ENCODE peak calls at places on chromosomes 4 and X, in ten cellular contexts. U, I, Z, T, R, O, J, V, F and K are unnamed samples.

GRCh38 chr4:1208266-1208961 is 36.0 kb upstream of the SPON2 start:
- DNase-seq in U (peak), I (no peak), Z (no peak), T (no peak), R (no peak), O (peak), J (peak), V (peak), F (no peak), K (no peak)

GRCh38 chrX:22081475-22082092 is 49.5 kb downstream of the PHEX start:
- DNase-seq in U (peak), I (no peak), Z (peak), T (peak), R (peak), O (peak), J (peak), V (peak), F (peak), K (no peak)

GRCh38 chrX:7117587-7117986 is 29.9 kb upstream of the STS start:
- DNase-seq in U (no peak), I (no peak), Z (no peak), T (no peak), R (no peak), O (no peak), J (no peak), V (no peak), F (no peak), K (no peak)

GRCh38 chrX:66050140-66050569 is 10.3 kb upstream of the VSIG4 start:
- DNase-seq in U (no peak), I (no peak), Z (no peak), T (no peak), R (no peak), O (no peak), J (no peak), V (peak), F (no peak), K (no peak)

GRCh38 chr4:31104033-31104432 is 383.9 kb downstream of the PCDH7 start:
- DNase-seq in U (no peak), I (no peak), Z (no peak), T (no peak), R (no peak), O (no peak), J (no peak), V (no peak), F (peak), K (no peak)

GRCh38 chr4:68693325-68694075 is 23.0 kb upstream of the UGT2B15 start:
- DNase-seq in U (no peak), I (no peak), Z (no peak), T (no peak), R (no peak), O (no peak), J (no peak), V (no peak), F (no peak), K (no peak)

GRCh38 chr4:3485011-3485881 is 22.1 kb downstream of the DOK7 start:
- DNase-seq in U (no peak), I (no peak), Z (no peak), T (no peak), R (no peak), O (no peak), J (no peak), V (peak), F (no peak), K (no peak)

GRCh38 chr4:9963328-9963727 is 58.0 kb downstream of the SLC2A9 start:
- DNase-seq in U (no peak), I (no peak), Z (no peak), T (peak), R (no peak), O (no peak), J (no peak), V (no peak), F (no peak), K (no peak)

GRCh38 chrX:153595859-153596857 is 2.8 kb downstream of the CCNQ start:
- DNase-seq in U (no peak), I (no peak), Z (no peak), T (no peak), R (no peak), O (no peak), J (no peak), V (no peak), F (no peak), K (no peak)

GRCh38 chrX:30282527-30282926 is 26.7 kb downstream of the NR0B1 start:
- DNase-seq in U (no peak), I (no peak), Z (peak), T (no peak), R (peak), O (no peak), J (no peak), V (no peak), F (peak), K (no peak)

GRCh38 chr4:69054578-69055200 is 41.6 kb upstream of the UGT2B7 start:
- DNase-seq in U (peak), I (no peak), Z (peak), T (peak), R (peak), O (no peak), J (no peak), V (no peak), F (peak), K (no peak)

GRCh38 chrX:53086464-53086863 is 4.3 kb downstream of the TSPYL2 start:
- DNase-seq in U (peak), I (no peak), Z (no peak), T (no peak), R (no peak), O (peak), J (no peak), V (peak), F (no peak), K (peak)

GRCh38 chr4:183182873-183183725 is 84.0 kb downstream of the WWC2 start:
- DNase-seq in U (no peak), I (no peak), Z (peak), T (peak), R (peak), O (peak), J (no peak), V (no peak), F (peak), K (no peak)

GRCh38 chrX:26562156-26562555 is 346.2 kb downstream of the MAGEB5 start:
- DNase-seq in U (no peak), I (no peak), Z (no peak), T (no peak), R (no peak), O (no peak), J (no peak), V (no peak), F (no peak), K (no peak)

GRCh38 chrX:141902366-141902765 is 1.3 kb upstream of the MAGEC1 start:
- DNase-seq in U (no peak), I (no peak), Z (no peak), T (no peak), R (no peak), O (no peak), J (no peak), V (no peak), F (no peak), K (no peak)

GRCh38 chr4:139144161-139144859 is 32.7 kb downstream of the ELF2 start:
- DNase-seq in U (peak), I (no peak), Z (no peak), T (no peak), R (no peak), O (peak), J (no peak), V (peak), F (peak), K (no peak)

GRCh38 chr4:3644849-3645627 is 112.8 kb upstream of the LRPAP1 start:
- DNase-seq in U (no peak), I (no peak), Z (no peak), T (no peak), R (peak), O (peak), J (no peak), V (no peak), F (no peak), K (no peak)

GRCh38 chrX:106621836-106622235 is 10.1 kb downstream of the RADX start:
- DNase-seq in U (no peak), I (no peak), Z (no peak), T (no peak), R (no peak), O (no peak), J (no peak), V (no peak), F (no peak), K (no peak)

GRCh38 chr4:85005865-85006377 is 39.4 kb upstream of the WDFY3 start:
- DNase-seq in U (no peak), I (no peak), Z (peak), T (no peak), R (no peak), O (peak), J (no peak), V (no peak), F (peak), K (no peak)

GRCh38 chr4:111959202-111959601 is 186.1 kb upstream of the FAM241A start:
- DNase-seq in U (no peak), I (no peak), Z (peak), T (peak), R (peak), O (no peak), J (no peak), V (no peak), F (peak), K (no peak)

GRCh38 chrX:45164021-45164621 is 36.6 kb downstream of the DIPK2B start:
- DNase-seq in U (peak), I (no peak), Z (peak), T (no peak), R (no peak), O (peak), J (no peak), V (no peak), F (no peak), K (peak)

GRCh38 chr4:43352859-43353258 is 460.3 kb downstream of the GRXCR1 start:
- DNase-seq in U (no peak), I (no peak), Z (no peak), T (no peak), R (no peak), O (no peak), J (no peak), V (no peak), F (no peak), K (no peak)

GRCh38 chrX:119516157-119516702 is 48.0 kb downstream of the SLC25A5 start:
- DNase-seq in U (peak), I (no peak), Z (peak), T (peak), R (peak), O (peak), J (no peak), V (peak), F (peak), K (no peak)

GRCh38 chr4:113837397-113837796 is 75.9 kb upstream of the CAMK2D start:
- DNase-seq in U (no peak), I (no peak), Z (peak), T (no peak), R (peak), O (no peak), J (no peak), V (no peak), F (peak), K (no peak)

GRCh38 chr4:1226167-1226514 is 22.8 kb downstream of the CTBP1 start:
- DNase-seq in U (no peak), I (no peak), Z (no peak), T (no peak), R (no peak), O (peak), J (no peak), V (no peak), F (no peak), K (no peak)

GRCh38 chr4:73976716-73977115 is 5.1 kb downstream of the PF4 start:
- DNase-seq in U (no peak), I (no peak), Z (no peak), T (no peak), R (no peak), O (no peak), J (no peak), V (no peak), F (peak), K (no peak)

GRCh38 chrX:125308653-125309052 is 11.0 kb upstream of the TEX13C start:
- DNase-seq in U (no peak), I (no peak), Z (no peak), T (no peak), R (no peak), O (no peak), J (no peak), V (no peak), F (no peak), K (no peak)

GRCh38 chrX:136318166-136318565 is 17.4 kb downstream of the ADGRG4 start:
- DNase-seq in U (no peak), I (no peak), Z (no peak), T (no peak), R (no peak), O (no peak), J (no peak), V (no peak), F (no peak), K (no peak)

GRCh38 chrX:148574247-148574973 is 74.0 kb downstream of the AFF2 start:
- DNase-seq in U (no peak), I (no peak), Z (no peak), T (no peak), R (no peak), O (no peak), J (no peak), V (no peak), F (no peak), K (no peak)

GRCh38 chrX:384861-385260 is 1.8 kb downstream of the PPP2R3B start:
- DNase-seq in U (no peak), I (no peak), Z (no peak), T (no peak), R (no peak), O (no peak), J (no peak), V (no peak), F (no peak), K (no peak)

GRCh38 chrX:66602381-66602938 is 36.4 kb downstream of the EDA2R start:
- DNase-seq in U (no peak), I (no peak), Z (no peak), T (peak), R (no peak), O (no peak), J (no peak), V (no peak), F (no peak), K (no peak)

GRCh38 chr4:94801016-94801415 is 43.3 kb downstream of the BMPR1B start:
- DNase-seq in U (no peak), I (no peak), Z (no peak), T (no peak), R (no peak), O (no peak), J (no peak), V (no peak), F (no peak), K (no peak)

GRCh38 chrX:39855748-39856129 is 242.0 kb downstream of the BCOR start:
- DNase-seq in U (no peak), I (peak), Z (peak), T (no peak), R (peak), O (no peak), J (no peak), V (peak), F (peak), K (no peak)

GRCh38 chrX:153983321-153983729 is 10.8 kb downstream of the TMEM187 start:
- DNase-seq in U (no peak), I (no peak), Z (no peak), T (no peak), R (no peak), O (no peak), J (no peak), V (no peak), F (no peak), K (no peak)

GRCh38 chr4:14434916-14435315 is 567.4 kb upstream of the CPEB2 start:
- DNase-seq in U (no peak), I (no peak), Z (no peak), T (no peak), R (no peak), O (no peak), J (no peak), V (no peak), F (no peak), K (no peak)

DNA sequence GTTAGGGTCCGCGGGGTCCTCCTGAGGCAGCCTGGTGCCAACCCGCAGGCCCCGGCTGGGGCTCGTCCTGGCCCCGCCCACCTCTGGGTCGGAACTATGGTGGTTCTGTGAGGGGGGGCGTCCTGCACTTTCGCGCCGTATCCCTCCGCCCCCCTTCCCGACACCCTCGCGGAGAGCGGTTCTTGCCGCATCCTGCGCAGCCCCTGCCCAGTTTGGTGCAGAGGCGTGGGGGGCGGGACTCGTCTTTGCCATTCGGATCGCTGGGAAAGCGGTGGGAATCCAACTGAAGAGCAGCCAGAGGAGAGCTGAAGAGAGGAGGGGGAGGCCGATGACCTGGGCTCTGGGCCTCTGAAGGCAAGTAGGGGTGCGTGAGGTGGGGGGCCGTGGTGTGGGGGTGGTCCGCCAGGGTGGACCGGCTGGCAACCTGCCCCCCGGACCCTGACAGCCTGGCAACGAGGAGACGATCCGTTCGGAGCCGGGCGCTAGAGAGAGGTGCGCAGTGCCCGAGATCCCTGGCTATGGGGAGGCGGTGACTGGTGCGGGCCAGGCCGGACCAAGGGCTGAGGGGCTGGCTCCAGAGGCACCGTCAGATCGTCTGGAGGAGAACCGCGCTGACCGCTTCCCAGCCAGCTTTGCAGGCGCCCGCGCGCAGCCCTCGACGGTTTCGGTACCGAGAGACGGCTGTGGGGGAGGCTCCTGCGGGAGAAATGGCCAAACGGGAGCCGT is at the start of gene GPRASP1:
- DNase-seq in U (peak), I (peak), Z (peak), T (no peak), R (no peak), O (peak), J (peak), V (peak), F (peak), K (peak)
- TF ChIP-seq POLR2A in U (no peak), I (peak), Z (no peak), T (no peak), R (no peak), O (peak), J (no peak), V (peak), F (no peak), K (peak)

DNA sequence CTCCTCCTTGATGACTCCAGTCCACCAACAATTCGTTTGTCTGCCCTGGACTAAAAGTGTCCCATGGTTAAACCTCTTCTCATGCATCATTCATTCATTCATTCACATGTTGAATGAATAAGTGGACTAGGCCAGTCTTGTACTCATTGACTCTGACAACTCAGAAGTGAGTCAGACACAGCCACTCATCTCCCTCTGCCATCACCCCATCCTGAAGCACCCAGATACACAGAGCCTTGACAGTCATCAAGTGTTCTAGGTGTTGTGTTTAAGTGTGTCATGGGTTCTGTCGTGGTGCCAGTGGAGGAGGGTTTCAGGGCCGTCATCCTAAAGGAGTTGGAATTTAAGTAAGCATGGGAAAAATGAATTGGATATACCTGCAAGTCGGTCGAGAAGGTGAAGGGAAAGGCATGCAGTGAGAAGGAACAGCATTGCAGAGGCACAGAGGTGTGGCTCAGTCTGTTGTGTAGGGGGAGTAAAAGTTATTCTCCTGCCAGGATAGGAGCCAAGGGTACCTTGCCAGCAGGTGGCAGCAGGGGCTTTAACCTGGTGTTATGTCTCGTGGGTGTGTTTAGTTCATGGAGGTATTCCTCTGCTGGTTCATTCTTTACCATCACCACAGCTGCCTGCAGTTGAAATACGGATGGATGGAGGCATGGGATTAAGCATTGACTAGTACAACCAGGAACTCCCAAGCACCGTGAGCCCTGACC is 18.3 kb downstream of the MAGED2 start:
- DNase-seq in U (no peak), I (no peak), Z (no peak), T (no peak), R (peak), O (no peak), J (no peak), V (no peak), F (peak), K (no peak)
- TF ChIP-seq CTCF in U (no peak), I (no peak), Z (no peak), T (peak), R (no peak), O (no peak), J (peak), V (no peak), F (no peak), K (no peak)

DNA sequence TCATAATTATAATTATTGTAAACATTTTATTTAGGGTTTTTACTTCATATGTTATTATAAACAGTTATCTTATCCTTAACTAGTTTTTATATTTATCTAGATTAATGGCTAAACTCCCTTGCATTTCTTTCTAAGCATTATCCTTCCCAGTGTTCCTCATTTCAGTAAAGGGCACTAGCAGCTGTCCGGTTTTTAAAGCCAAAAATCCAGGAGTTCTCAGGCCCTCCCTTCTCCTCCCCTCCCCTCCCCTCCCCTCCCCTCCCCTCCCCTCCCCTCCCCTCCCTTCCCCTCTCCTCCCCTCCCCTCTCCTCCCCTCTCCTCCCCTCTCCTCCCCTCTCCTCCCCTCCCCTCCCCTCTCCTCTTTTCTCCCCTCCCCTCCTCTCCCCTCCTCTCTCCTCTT is 58.9 kb downstream of the FBXO8 start:
- DNase-seq in U (no peak), I (no peak), Z (no peak), T (no peak), R (no peak), O (no peak), J (no peak), V (no peak), F (no peak), K (no peak)
- H3K27ac ChIP-seq in U (no peak), I (no peak), Z (no peak), T (no peak), R (no peak), O (no peak), J (no peak), V (no peak), F (no peak), K (no peak)

DNA sequence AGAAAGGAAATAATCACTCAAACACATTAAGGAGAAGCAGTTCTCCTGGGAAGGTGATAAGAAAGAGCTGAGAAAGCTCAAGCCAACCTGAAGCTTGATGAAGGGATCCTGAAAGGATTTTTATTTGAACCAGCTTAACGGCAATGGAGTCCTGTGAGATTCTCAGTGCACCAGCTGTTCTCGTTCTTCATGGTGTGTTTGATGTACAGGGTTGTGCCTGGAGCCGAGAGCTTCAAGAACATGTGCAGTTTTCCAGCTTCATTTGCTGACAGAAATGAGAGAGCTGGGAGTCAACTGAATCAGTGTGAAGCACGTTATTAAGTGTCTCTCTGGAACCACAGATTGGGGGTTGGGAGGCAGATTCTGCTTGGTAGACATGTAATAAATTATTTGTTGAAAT is 115.7 kb downstream of the ANKRD50 start:
- DNase-seq in U (no peak), I (no peak), Z (no peak), T (no peak), R (no peak), O (no peak), J (no peak), V (no peak), F (no peak), K (no peak)
- TF ChIP-seq POLR2A in U (no peak), I (no peak), Z (no peak), T (no peak), R (no peak), O (no peak), J (no peak), V (no peak), F (no peak), K (no peak)

DNA sequence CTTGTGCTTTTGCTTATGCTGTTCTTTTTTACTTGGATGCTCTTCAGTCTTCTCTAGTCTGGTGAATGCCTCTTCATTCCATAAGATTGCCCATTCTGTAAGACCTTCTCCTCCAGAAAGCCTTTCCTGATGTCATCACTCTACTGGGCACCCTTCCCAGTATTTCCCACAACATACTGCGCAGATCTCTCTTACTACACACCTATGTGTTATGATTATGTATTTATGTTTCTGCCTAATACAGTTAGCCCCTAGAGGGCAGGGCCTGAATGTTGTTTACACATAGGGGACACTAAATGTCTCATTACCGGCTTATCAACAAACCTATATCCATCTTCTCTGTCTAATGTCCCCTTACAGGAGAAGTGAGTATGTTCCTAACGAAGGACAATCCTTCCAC is 21.1 kb downstream of the AIFM1 start:
- DNase-seq in U (no peak), I (no peak), Z (peak), T (no peak), R (no peak), O (no peak), J (no peak), V (no peak), F (peak), K (no peak)
- TF ChIP-seq CTCF in U (no peak), I (no peak), Z (no peak), T (no peak), R (no peak), O (no peak), J (no peak), V (no peak), F (peak), K (no peak)